ENCODE peak calls at places on chromosomes 2 and 18, in five cellular contexts. Z is fibroblast of lung, A is fibroblast of mammary gland, C is cardiac muscle cell, K is NCI-H2081. D is an unnamed sample.

GRCh38 chr2:159326569-159327255 is 40.2 kb upstream of the WDSUB1 start:
- DNase-seq in Z (peak), A (peak), C (peak), K (no peak), D (no peak)

GRCh38 chr2:16262516-16263178 is 322.3 kb downstream of the MYCN start:
- DNase-seq in Z (no peak), A (no peak), C (no peak), K (no peak), D (no peak)

GRCh38 chr2:212595036-212595654 is 56.5 kb upstream of the ERBB4 start:
- DNase-seq in Z (peak), A (peak), C (peak), K (peak), D (no peak)

GRCh38 chr2:227153307-227153706 is 10.7 kb downstream of the COL4A4 start:
- DNase-seq in Z (no peak), A (no peak), C (no peak), K (no peak), D (no peak)

GRCh38 chr2:169001116-169001815 is 29.9 kb downstream of the ABCB11 start:
- DNase-seq in Z (peak), A (peak), C (peak), K (no peak), D (no peak)

GRCh38 chr2:42953216-42953615 is 160.8 kb upstream of the HAAO start:
- DNase-seq in Z (no peak), A (no peak), C (no peak), K (no peak), D (no peak)

GRCh38 chr2:196226058-196226747 is 54.8 kb upstream of the STK17B start:
- DNase-seq in Z (no peak), A (no peak), C (no peak), K (no peak), D (no peak)

GRCh38 chr18:58493516-58494253 is 135.2 kb downstream of the ALPK2 start:
- DNase-seq in Z (peak), A (peak), C (peak), K (peak), D (peak)

GRCh38 chr2:128306931-128307460 is 11.7 kb downstream of the HS6ST1 start:
- DNase-seq in Z (no peak), A (no peak), C (no peak), K (no peak), D (no peak)

GRCh38 chr2:157746234-157746950 is 117.7 kb upstream of the ACVR1C start:
- DNase-seq in Z (peak), A (peak), C (peak), K (no peak), D (no peak)

GRCh38 chr2:60906395-60906794 is 25.0 kb downstream of the REL start:
- DNase-seq in Z (no peak), A (no peak), C (no peak), K (no peak), D (no peak)

GRCh38 chr2:76850969-76851368 is 671.2 kb downstream of the LRRTM4 start:
- DNase-seq in Z (no peak), A (no peak), C (no peak), K (peak), D (no peak)

GRCh38 chr2:102080451-102081054 is 62.0 kb upstream of the IL1R1 start:
- DNase-seq in Z (no peak), A (peak), C (peak), K (no peak), D (no peak)

GRCh38 chr18:47772374-47773248 is 157.8 kb downstream of the SMAD2 start:
- DNase-seq in Z (peak), A (peak), C (peak), K (peak), D (peak)

GRCh38 chr2:223602972-223603371 is 811 bp upstream of the SCG2 start:
- DNase-seq in Z (no peak), A (no peak), C (no peak), K (no peak), D (no peak)

GRCh38 chr2:239910404-239910803 is 114.7 kb downstream of the NDUFA10 start:
- DNase-seq in Z (no peak), A (no peak), C (no peak), K (no peak), D (no peak)

GRCh38 chr2:170014769-170015168 is 163.2 kb upstream of the MYO3B start:
- DNase-seq in Z (no peak), A (no peak), C (no peak), K (no peak), D (no peak)

GRCh38 chr2:232315049-232315922 is 63.3 kb upstream of the ALPP start:
- DNase-seq in Z (peak), A (peak), C (peak), K (no peak), D (peak)

GRCh38 chr2:68925298-68925885 is 27.3 kb downstream of the GKN2 start:
- DNase-seq in Z (peak), A (peak), C (peak), K (peak), D (no peak)

GRCh38 chr2:100818003-100818605 is 1.8 kb upstream of the NPAS2 start:
- DNase-seq in Z (peak), A (peak), C (peak), K (no peak), D (no peak)

GRCh38 chr2:168432565-168433186 is 23.4 kb upstream of the CERS6 start:
- DNase-seq in Z (no peak), A (no peak), C (no peak), K (no peak), D (no peak)

GRCh38 chr2:217777906-217778305 is 224.9 kb downstream of the TNS1 start:
- DNase-seq in Z (no peak), A (no peak), C (no peak), K (no peak), D (no peak)

GRCh38 chr2:129922571-129923264 is 56.7 kb upstream of the RAB6C start:
- DNase-seq in Z (no peak), A (no peak), C (no peak), K (peak), D (no peak)

GRCh38 chr2:169415233-169415748 is 53.0 kb upstream of the LRP2 start:
- DNase-seq in Z (no peak), A (no peak), C (no peak), K (no peak), D (no peak)

GRCh38 chr2:235511751-235512698 is 18.2 kb downstream of the AGAP1 start:
- DNase-seq in Z (no peak), A (no peak), C (no peak), K (no peak), D (no peak)

GRCh38 chr18:12890964-12891363 is 6.9 kb upstream of the PTPN2 start:
- DNase-seq in Z (no peak), A (no peak), C (no peak), K (no peak), D (no peak)

GRCh38 chr18:34965108-34965507 is 76.1 kb upstream of the MAPRE2 start:
- DNase-seq in Z (no peak), A (no peak), C (no peak), K (no peak), D (no peak)

GRCh38 chr2:8132371-8132831 is 549.5 kb upstream of the ID2 start:
- DNase-seq in Z (no peak), A (peak), C (no peak), K (no peak), D (no peak)

GRCh38 chr18:3067213-3068118 is 54.5 kb upstream of the LPIN2 start:
- DNase-seq in Z (no peak), A (no peak), C (no peak), K (no peak), D (no peak)

GRCh38 chr18:41466436-41467160 is 488.4 kb upstream of the PIK3C3 start:
- DNase-seq in Z (no peak), A (no peak), C (no peak), K (no peak), D (no peak)

D was measured in activated T-helper 9 cell treated with anti-CD3 and anti-CD28 coated beads, Interleukin-2, amount 50 U/mL, for 16 hours.